ENCODE peak calls at places on chromosomes 13 and 19, in five cellular contexts. E, O, R, A and H are unnamed samples. For H3K4me1, the result is how much of the 10 kb centered on the place peaks cover.

GRCh38 chr13:92224052-92224821 is 825.8 kb downstream of the GPC5 start:
- DNase-seq in E (no peak), O (no peak), R (no peak), A (no peak), H (no peak)

GRCh38 chr13:27038323-27038722 is 133.3 kb downstream of the USP12 start:
- DNase-seq in E (no peak), O (no peak), R (no peak), A (no peak), H (peak)

GRCh38 chr13:113455384-113455783 is 2.1 kb upstream of the ADPRHL1 start:
- DNase-seq in E (no peak), O (no peak), R (no peak), A (no peak), H (no peak)

GRCh38 chr13:110916671-110917142 is 1.8 kb upstream of the ANKRD10 start:
- DNase-seq in E (no peak), O (no peak), R (no peak), A (no peak), H (no peak)

GRCh38 chr13:25192489-25192888 is 20.4 kb upstream of the AMER2 start:
- DNase-seq in E (no peak), O (no peak), R (no peak), A (no peak), H (no peak)

GRCh38 chr19:47618771-47619170 is 9.8 kb downstream of the BICRA start:
- DNase-seq in E (no peak), O (no peak), R (no peak), A (no peak), H (no peak)

GRCh38 chr19:52451241-52451640 is 2.1 kb upstream of the ZNF578 start:
- DNase-seq in E (no peak), O (no peak), R (no peak), A (no peak), H (no peak)

GRCh38 chr13:60230593-60230992 is 66.9 kb upstream of the DIAPH3 start:
- DNase-seq in E (peak), O (no peak), R (peak), A (no peak), H (no peak)

GRCh38 chr19:4972509-4973230 is 3.8 kb downstream of the KDM4B start:
- DNase-seq in E (no peak), O (no peak), R (peak), A (no peak), H (peak)

GRCh38 chr13:80399340-80400163 is 58.6 kb upstream of the SPRY2 start:
- DNase-seq in E (no peak), O (no peak), R (no peak), A (peak), H (no peak)

GRCh38 chr13:110467516-110467915 is 94.0 kb downstream of the RAB20 start:
- DNase-seq in E (no peak), O (no peak), R (no peak), A (no peak), H (no peak)

GRCh38 chr13:113732961-113733950 is 25.8 kb upstream of the TMEM255B start:
- DNase-seq in E (no peak), O (no peak), R (no peak), A (no peak), H (no peak)

GRCh38 chr13:80010286-80010831 is 330.6 kb downstream of the SPRY2 start:
- DNase-seq in E (no peak), O (no peak), R (no peak), A (no peak), H (no peak)

GRCh38 chr19:16180611-16181010 is 4.6 kb upstream of the FAM32A start:
- DNase-seq in E (no peak), O (no peak), R (no peak), A (no peak), H (no peak)
- TF ChIP-seq YY1 in E (no peak), O (no peak), R (no peak), A (no peak), H (no peak)

DNA sequence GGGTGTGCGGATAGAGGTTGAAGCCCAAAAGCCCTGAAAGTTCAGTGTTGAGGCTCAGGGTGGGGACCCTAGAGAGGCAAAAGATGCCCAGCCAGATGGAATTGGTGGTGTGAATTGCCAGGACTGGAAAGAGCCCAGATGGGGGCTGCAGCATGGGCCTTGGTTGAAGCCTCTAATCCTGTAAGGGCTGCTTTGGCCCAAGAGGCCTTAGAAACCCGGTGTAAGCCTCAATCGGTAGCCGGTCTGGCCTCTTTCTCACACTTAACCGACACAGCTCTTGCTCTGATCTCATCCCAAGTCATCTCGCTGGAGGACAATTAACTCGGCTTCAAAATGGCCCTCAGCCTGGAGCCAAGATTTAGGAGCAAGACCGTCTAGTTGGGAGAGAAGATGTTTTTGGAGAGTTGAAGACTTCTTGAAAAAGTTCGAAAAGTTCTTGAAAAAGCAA is 2.0 kb downstream of the TPM4 start:
- DNase-seq in E (no peak), O (no peak), R (no peak), A (no peak), H (no peak)
- H3K4me1 ChIP-seq in E (under half), O (under half), R (under half), A (under half), H (under half)

DNA sequence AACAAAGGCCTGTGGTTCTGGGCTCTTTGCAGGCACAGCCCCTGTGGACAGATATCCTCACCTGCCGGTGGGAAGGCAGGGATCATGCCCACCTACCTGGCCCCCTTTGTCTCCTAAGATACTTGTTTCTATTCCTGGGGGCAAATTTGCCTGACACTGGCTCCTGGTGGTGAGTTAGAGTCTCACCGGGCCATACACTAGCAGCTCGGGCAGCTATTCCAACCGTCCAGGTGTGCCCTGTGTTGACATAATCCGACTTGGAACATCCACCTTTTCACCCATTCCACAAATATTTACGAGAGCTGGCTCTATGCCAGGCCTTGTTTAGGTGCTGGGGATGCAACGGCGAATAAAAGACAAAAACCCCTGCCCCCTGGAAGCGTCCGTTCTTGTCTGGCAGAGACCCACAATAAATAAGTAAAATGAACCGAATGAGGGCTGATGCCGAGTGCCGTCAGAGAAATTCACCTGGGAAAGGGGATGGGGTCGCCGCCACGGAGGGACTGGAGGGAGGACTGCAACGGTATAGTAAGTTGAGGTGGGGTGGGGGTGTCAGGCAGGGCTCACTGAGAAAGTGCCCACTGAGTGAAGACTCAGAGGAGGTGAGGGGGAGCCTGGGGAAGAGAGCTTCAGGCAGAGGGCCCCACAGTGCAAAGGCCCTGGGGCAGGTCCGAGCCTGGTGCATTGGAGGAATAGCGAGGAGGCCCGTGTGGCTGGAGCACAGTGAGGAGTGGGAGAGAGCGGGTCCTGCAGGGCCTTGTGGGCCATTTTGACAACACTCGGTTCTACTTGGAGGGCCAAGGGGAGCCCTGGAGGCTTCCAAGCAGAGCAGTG is 43.2 kb upstream of the RANBP3 start:
- DNase-seq in E (no peak), O (no peak), R (no peak), A (no peak), H (no peak)
- TF ChIP-seq CTCF in E (peak), O (peak), R (no peak), A (no peak), H (no peak)

DNA sequence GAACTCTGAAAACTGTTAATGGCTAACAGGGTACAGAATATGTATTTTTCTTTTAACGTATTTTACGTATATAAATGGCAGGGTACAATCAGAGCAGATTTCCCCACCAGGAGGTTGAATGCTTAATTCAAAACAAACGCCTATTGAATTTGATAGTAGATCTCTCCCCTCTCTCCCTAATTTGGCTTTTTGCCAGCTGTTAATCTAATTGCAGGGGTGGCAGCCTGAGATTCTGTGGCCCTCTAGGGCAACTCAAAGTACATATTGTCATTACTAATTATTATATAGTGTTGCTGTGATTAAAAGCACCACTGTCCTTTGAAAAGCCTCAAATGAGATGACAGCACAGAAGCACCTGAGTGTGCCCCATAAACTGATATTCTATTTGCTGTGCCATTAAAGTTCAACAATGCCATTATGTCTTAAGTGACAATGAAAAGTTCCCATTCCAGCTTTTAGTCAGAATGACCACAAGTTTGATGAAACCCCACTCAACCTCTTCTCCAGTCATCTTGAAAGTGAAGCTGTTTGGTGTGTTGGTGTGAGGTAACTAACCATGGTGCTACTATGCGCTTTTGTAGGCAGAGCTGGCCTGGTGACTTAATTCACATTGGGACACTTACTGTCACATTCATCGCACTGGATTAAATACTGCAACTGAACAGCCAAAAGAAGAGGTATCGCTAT is 351.4 kb downstream of the KCNRG start:
- DNase-seq in E (no peak), O (no peak), R (peak), A (peak), H (no peak)
- TF ChIP-seq YY1 in E (no peak), O (no peak), R (no peak), A (peak), H (no peak)

DNA sequence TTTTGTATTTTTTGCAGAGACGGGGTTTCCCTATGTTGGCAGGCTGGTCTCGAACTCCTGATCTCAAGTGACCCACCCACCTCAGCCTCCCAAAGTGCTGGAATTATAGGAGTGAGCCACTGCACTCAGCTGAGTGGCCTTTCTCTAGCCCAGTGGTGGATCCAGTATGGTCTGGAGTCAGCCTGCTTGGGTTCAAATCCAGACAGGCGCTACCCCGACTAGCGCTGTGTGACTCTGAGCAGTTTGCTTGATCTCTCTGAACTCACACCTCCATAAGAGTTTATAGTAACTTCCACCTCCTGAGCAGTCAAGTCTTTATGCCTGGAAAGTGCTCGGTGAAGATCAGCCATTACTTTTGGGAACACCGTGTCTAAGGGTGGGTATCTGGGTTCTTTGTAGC is 10.4 kb downstream of the S1PR2 start:
- DNase-seq in E (no peak), O (no peak), R (no peak), A (no peak), H (no peak)
- H3K4me1 ChIP-seq in E (under half), O (under half), R (under half), A (under half), H (under half)